ENCODE peak calls at places on chromosomes 6 and 20, in five cellular contexts. One of them, this sample, is unnamed.
A peak's percentile ranks its signal among the peaks of the same experiment; 100 is the strongest.

GRCh38 chr6:37324131-37325033 is 29.4 kb upstream of the RNF8 start:
- DNase-seq in activated T-cell treated with anti-CD3 and anti-CD28 coated beads for 24 hours: peak; percentile 26
- DNase-seq in fibroblast of mammary gland: peak; percentile 71
- DNase-seq in stimulated activated CD4-positive, alpha-beta T cell treated with anti-CD3 and anti-CD28 coated beads, Interleukin-12 subunit alpha, Interleukin-12 subunit beta, amount 100 ng/mL, for 48 hours: peak; percentile 8
- DNase-seq in SW 1271: peak; percentile 62
- DNase-seq in this sample: no peak

GRCh38 chr6:5132741-5133140 is 47.6 kb downstream of the PPP1R3G start:
- DNase-seq in activated T-cell treated with anti-CD3 and anti-CD28 coated beads for 24 hours: no peak
- DNase-seq in fibroblast of mammary gland: peak; percentile 96
- DNase-seq in stimulated activated CD4-positive, alpha-beta T cell treated with anti-CD3 and anti-CD28 coated beads, Interleukin-12 subunit alpha, Interleukin-12 subunit beta, amount 100 ng/mL, for 48 hours: no peak
- DNase-seq in SW 1271: no peak
- DNase-seq in this sample: no peak

GRCh38 chr6:53301801-53302537 is 46.8 kb downstream of the ELOVL5 start:
- DNase-seq in activated T-cell treated with anti-CD3 and anti-CD28 coated beads for 24 hours: no peak
- DNase-seq in fibroblast of mammary gland: no peak
- DNase-seq in stimulated activated CD4-positive, alpha-beta T cell treated with anti-CD3 and anti-CD28 coated beads, Interleukin-12 subunit alpha, Interleukin-12 subunit beta, amount 100 ng/mL, for 48 hours: no peak
- DNase-seq in SW 1271: no peak
- DNase-seq in this sample: no peak

GRCh38 chr20:34122274-34122980 is 10.4 kb upstream of the EIF2S2 start:
- DNase-seq in activated T-cell treated with anti-CD3 and anti-CD28 coated beads for 24 hours: no peak
- DNase-seq in fibroblast of mammary gland: no peak
- DNase-seq in stimulated activated CD4-positive, alpha-beta T cell treated with anti-CD3 and anti-CD28 coated beads, Interleukin-12 subunit alpha, Interleukin-12 subunit beta, amount 100 ng/mL, for 48 hours: no peak
- DNase-seq in SW 1271: no peak
- DNase-seq in this sample: no peak

GRCh38 chr6:31308050-31308844 is 36.4 kb upstream of the HLA-C start:
- DNase-seq in activated T-cell treated with anti-CD3 and anti-CD28 coated beads for 24 hours: peak; percentile 49
- DNase-seq in fibroblast of mammary gland: no peak
- DNase-seq in stimulated activated CD4-positive, alpha-beta T cell treated with anti-CD3 and anti-CD28 coated beads, Interleukin-12 subunit alpha, Interleukin-12 subunit beta, amount 100 ng/mL, for 48 hours: peak; percentile 68
- DNase-seq in SW 1271: no peak
- DNase-seq in this sample: no peak

GRCh38 chr6:98716341-98716740 is 118.0 kb upstream of the POU3F2 start:
- DNase-seq in activated T-cell treated with anti-CD3 and anti-CD28 coated beads for 24 hours: no peak
- DNase-seq in fibroblast of mammary gland: no peak
- DNase-seq in stimulated activated CD4-positive, alpha-beta T cell treated with anti-CD3 and anti-CD28 coated beads, Interleukin-12 subunit alpha, Interleukin-12 subunit beta, amount 100 ng/mL, for 48 hours: no peak
- DNase-seq in SW 1271: no peak
- DNase-seq in this sample: no peak

GRCh38 chr20:62052336-62052841 is 13.3 kb downstream of the TAF4 start:
- DNase-seq in activated T-cell treated with anti-CD3 and anti-CD28 coated beads for 24 hours: no peak
- DNase-seq in fibroblast of mammary gland: no peak
- DNase-seq in stimulated activated CD4-positive, alpha-beta T cell treated with anti-CD3 and anti-CD28 coated beads, Interleukin-12 subunit alpha, Interleukin-12 subunit beta, amount 100 ng/mL, for 48 hours: no peak
- DNase-seq in SW 1271: no peak
- DNase-seq in this sample: no peak

GRCh38 chr20:57553376-57554018 is 7.4 kb upstream of the PCK1 start:
- DNase-seq in activated T-cell treated with anti-CD3 and anti-CD28 coated beads for 24 hours: no peak
- DNase-seq in fibroblast of mammary gland: no peak
- DNase-seq in stimulated activated CD4-positive, alpha-beta T cell treated with anti-CD3 and anti-CD28 coated beads, Interleukin-12 subunit alpha, Interleukin-12 subunit beta, amount 100 ng/mL, for 48 hours: no peak
- DNase-seq in SW 1271: no peak
- DNase-seq in this sample: no peak

GRCh38 chr6:21500894-21501293 is 92.7 kb upstream of the SOX4 start:
- DNase-seq in activated T-cell treated with anti-CD3 and anti-CD28 coated beads for 24 hours: no peak
- DNase-seq in fibroblast of mammary gland: no peak
- DNase-seq in stimulated activated CD4-positive, alpha-beta T cell treated with anti-CD3 and anti-CD28 coated beads, Interleukin-12 subunit alpha, Interleukin-12 subunit beta, amount 100 ng/mL, for 48 hours: no peak
- DNase-seq in SW 1271: no peak
- DNase-seq in this sample: no peak

GRCh38 chr20:54570561-54570960 is 95.2 kb downstream of the DOK5 start:
- DNase-seq in activated T-cell treated with anti-CD3 and anti-CD28 coated beads for 24 hours: no peak
- DNase-seq in fibroblast of mammary gland: no peak
- DNase-seq in stimulated activated CD4-positive, alpha-beta T cell treated with anti-CD3 and anti-CD28 coated beads, Interleukin-12 subunit alpha, Interleukin-12 subunit beta, amount 100 ng/mL, for 48 hours: no peak
- DNase-seq in SW 1271: no peak
- DNase-seq in this sample: no peak

GRCh38 chr6:112044856-112045255 is 9.0 kb upstream of the CCN6 start:
- DNase-seq in activated T-cell treated with anti-CD3 and anti-CD28 coated beads for 24 hours: no peak
- DNase-seq in fibroblast of mammary gland: peak; percentile 82
- DNase-seq in stimulated activated CD4-positive, alpha-beta T cell treated with anti-CD3 and anti-CD28 coated beads, Interleukin-12 subunit alpha, Interleukin-12 subunit beta, amount 100 ng/mL, for 48 hours: no peak
- DNase-seq in SW 1271: no peak
- DNase-seq in this sample: no peak

GRCh38 chr6:2546941-2547716 is 203.6 kb downstream of the MYLK4 start:
- DNase-seq in activated T-cell treated with anti-CD3 and anti-CD28 coated beads for 24 hours: no peak
- DNase-seq in fibroblast of mammary gland: no peak
- DNase-seq in stimulated activated CD4-positive, alpha-beta T cell treated with anti-CD3 and anti-CD28 coated beads, Interleukin-12 subunit alpha, Interleukin-12 subunit beta, amount 100 ng/mL, for 48 hours: no peak
- DNase-seq in SW 1271: no peak
- DNase-seq in this sample: no peak

GRCh38 chr20:63735859-63736718 is at the start of gene LIME1:
- DNase-seq in activated T-cell treated with anti-CD3 and anti-CD28 coated beads for 24 hours: peak; percentile 41
- DNase-seq in fibroblast of mammary gland: no peak
- DNase-seq in stimulated activated CD4-positive, alpha-beta T cell treated with anti-CD3 and anti-CD28 coated beads, Interleukin-12 subunit alpha, Interleukin-12 subunit beta, amount 100 ng/mL, for 48 hours: no peak
- DNase-seq in SW 1271: no peak
- DNase-seq in this sample: no peak

GRCh38 chr6:131122007-131122406 is 13.3 kb upstream of the AKAP7 start:
- DNase-seq in activated T-cell treated with anti-CD3 and anti-CD28 coated beads for 24 hours: no peak
- DNase-seq in fibroblast of mammary gland: peak; percentile 11
- DNase-seq in stimulated activated CD4-positive, alpha-beta T cell treated with anti-CD3 and anti-CD28 coated beads, Interleukin-12 subunit alpha, Interleukin-12 subunit beta, amount 100 ng/mL, for 48 hours: no peak
- DNase-seq in SW 1271: no peak
- DNase-seq in this sample: no peak

GRCh38 chr6:131197716-131198115 is 62.4 kb downstream of the AKAP7 start:
- DNase-seq in activated T-cell treated with anti-CD3 and anti-CD28 coated beads for 24 hours: no peak
- DNase-seq in fibroblast of mammary gland: no peak
- DNase-seq in stimulated activated CD4-positive, alpha-beta T cell treated with anti-CD3 and anti-CD28 coated beads, Interleukin-12 subunit alpha, Interleukin-12 subunit beta, amount 100 ng/mL, for 48 hours: no peak
- DNase-seq in SW 1271: no peak
- DNase-seq in this sample: no peak

GRCh38 chr6:148491638-148492210 is 149.1 kb downstream of the SASH1 start:
- DNase-seq in activated T-cell treated with anti-CD3 and anti-CD28 coated beads for 24 hours: no peak
- DNase-seq in fibroblast of mammary gland: peak; percentile 64
- DNase-seq in stimulated activated CD4-positive, alpha-beta T cell treated with anti-CD3 and anti-CD28 coated beads, Interleukin-12 subunit alpha, Interleukin-12 subunit beta, amount 100 ng/mL, for 48 hours: no peak
- DNase-seq in SW 1271: no peak
- DNase-seq in this sample: no peak

GRCh38 chr6:47126647-47127339 is 84.7 kb upstream of the ADGRF1 start:
- DNase-seq in activated T-cell treated with anti-CD3 and anti-CD28 coated beads for 24 hours: no peak
- DNase-seq in fibroblast of mammary gland: peak; percentile 25
- DNase-seq in stimulated activated CD4-positive, alpha-beta T cell treated with anti-CD3 and anti-CD28 coated beads, Interleukin-12 subunit alpha, Interleukin-12 subunit beta, amount 100 ng/mL, for 48 hours: no peak
- DNase-seq in SW 1271: no peak
- DNase-seq in this sample: no peak

GRCh38 chr6:26158581-26159416 is 71.6 kb downstream of the HFE start:
- DNase-seq in activated T-cell treated with anti-CD3 and anti-CD28 coated beads for 24 hours: peak; percentile 35
- DNase-seq in fibroblast of mammary gland: peak; percentile 56
- DNase-seq in stimulated activated CD4-positive, alpha-beta T cell treated with anti-CD3 and anti-CD28 coated beads, Interleukin-12 subunit alpha, Interleukin-12 subunit beta, amount 100 ng/mL, for 48 hours: peak; percentile 45
- DNase-seq in SW 1271: no peak
- DNase-seq in this sample: peak; percentile 35

GRCh38 chr6:166025149-166025898 is 142.3 kb downstream of the TBXT start:
- DNase-seq in activated T-cell treated with anti-CD3 and anti-CD28 coated beads for 24 hours: no peak
- DNase-seq in fibroblast of mammary gland: peak; percentile 71
- DNase-seq in stimulated activated CD4-positive, alpha-beta T cell treated with anti-CD3 and anti-CD28 coated beads, Interleukin-12 subunit alpha, Interleukin-12 subunit beta, amount 100 ng/mL, for 48 hours: no peak
- DNase-seq in SW 1271: no peak
- DNase-seq in this sample: no peak

GRCh38 chr6:4801491-4802118 is 25.4 kb downstream of the CDYL start:
- DNase-seq in activated T-cell treated with anti-CD3 and anti-CD28 coated beads for 24 hours: no peak
- DNase-seq in fibroblast of mammary gland: no peak
- DNase-seq in stimulated activated CD4-positive, alpha-beta T cell treated with anti-CD3 and anti-CD28 coated beads, Interleukin-12 subunit alpha, Interleukin-12 subunit beta, amount 100 ng/mL, for 48 hours: no peak
- DNase-seq in SW 1271: no peak
- DNase-seq in this sample: no peak

GRCh38 chr6:4780360-4780812 is 4.2 kb downstream of the CDYL start:
- DNase-seq in activated T-cell treated with anti-CD3 and anti-CD28 coated beads for 24 hours: no peak
- DNase-seq in fibroblast of mammary gland: peak; percentile 70
- DNase-seq in stimulated activated CD4-positive, alpha-beta T cell treated with anti-CD3 and anti-CD28 coated beads, Interleukin-12 subunit alpha, Interleukin-12 subunit beta, amount 100 ng/mL, for 48 hours: no peak
- DNase-seq in SW 1271: no peak
- DNase-seq in this sample: no peak

GRCh38 chr6:16200231-16200941 is 38.0 kb upstream of the GMPR start:
- DNase-seq in activated T-cell treated with anti-CD3 and anti-CD28 coated beads for 24 hours: no peak
- DNase-seq in fibroblast of mammary gland: no peak
- DNase-seq in stimulated activated CD4-positive, alpha-beta T cell treated with anti-CD3 and anti-CD28 coated beads, Interleukin-12 subunit alpha, Interleukin-12 subunit beta, amount 100 ng/mL, for 48 hours: no peak
- DNase-seq in SW 1271: no peak
- DNase-seq in this sample: no peak

GRCh38 chr20:40743172-40743775 is 54.2 kb upstream of the MAFB start:
- DNase-seq in activated T-cell treated with anti-CD3 and anti-CD28 coated beads for 24 hours: no peak
- DNase-seq in fibroblast of mammary gland: no peak
- DNase-seq in stimulated activated CD4-positive, alpha-beta T cell treated with anti-CD3 and anti-CD28 coated beads, Interleukin-12 subunit alpha, Interleukin-12 subunit beta, amount 100 ng/mL, for 48 hours: no peak
- DNase-seq in SW 1271: no peak
- DNase-seq in this sample: no peak

GRCh38 chr20:38680492-38681118 is 43.7 kb upstream of the SLC32A1 start:
- DNase-seq in activated T-cell treated with anti-CD3 and anti-CD28 coated beads for 24 hours: no peak
- DNase-seq in fibroblast of mammary gland: peak; percentile 29
- DNase-seq in stimulated activated CD4-positive, alpha-beta T cell treated with anti-CD3 and anti-CD28 coated beads, Interleukin-12 subunit alpha, Interleukin-12 subunit beta, amount 100 ng/mL, for 48 hours: no peak
- DNase-seq in SW 1271: no peak
- DNase-seq in this sample: no peak